ENCODE peak calls at places on chromosomes 11 and 22, in four cellular contexts. J is HCT116, E is MM.1S, O is GM23248. A is an unnamed sample.

GRCh38 chr11:82831364-82831763 is 68.9 kb downstream of the PRCP start:
- DNase-seq in J (no peak), E (no peak), O (no peak), A (no peak)

GRCh38 chr22:22397292-22397870 is 111.2 kb downstream of the ZNF280B start:
- DNase-seq in J (peak; percentile 24), E (no peak), O (peak; percentile 81), A (peak; percentile 21)

GRCh38 chr11:76797341-76798201 is 14.4 kb downstream of the TSKU start:
- DNase-seq in J (no peak), E (no peak), O (no peak), A (no peak)

GRCh38 chr11:74778581-74778980 is 29.9 kb downstream of the RNF169 start:
- DNase-seq in J (no peak), E (no peak), O (no peak), A (no peak)

GRCh38 chr11:1158681-1159525 is 1.1 kb downstream of the MUC5AC start:
- DNase-seq in J (no peak), E (no peak), O (no peak), A (no peak)

GRCh38 chr11:17714356-17714854 is 5.0 kb upstream of the MYOD1 start:
- DNase-seq in J (no peak), E (no peak), O (no peak), A (no peak)

GRCh38 chr11:74320538-74320937 is 9.1 kb upstream of the P4HA3 start:
- DNase-seq in J (no peak), E (no peak), O (peak; percentile 50), A (peak; percentile 14)

GRCh38 chr11:79007811-79008294 is 433.0 kb downstream of the TENM4 start:
- DNase-seq in J (no peak), E (no peak), O (no peak), A (no peak)

GRCh38 chr11:47003180-47003877 is 66.8 kb downstream of the CSTPP1 start:
- DNase-seq in J (no peak), E (no peak), O (peak; percentile 72), A (no peak)

GRCh38 chr11:9717040-9717357 is 53.1 kb downstream of the SWAP70 start:
- DNase-seq in J (no peak), E (no peak), O (no peak), A (no peak)

GRCh38 chr11:69867076-69868002 is 48.1 kb upstream of the FGF3 start:
- DNase-seq in J (no peak), E (no peak), O (peak; percentile 41), A (no peak)

GRCh38 chr11:18723991-18724390 is 2.0 kb downstream of the IGSF22 start:
- DNase-seq in J (no peak), E (no peak), O (no peak), A (no peak)

GRCh38 chr11:122317337-122317736 is 201.3 kb upstream of the BLID start:
- DNase-seq in J (no peak), E (no peak), O (peak; percentile 77), A (no peak)

GRCh38 chr22:35065796-35066218 is at the start of gene ISX:
- DNase-seq in J (no peak), E (no peak), O (no peak), A (no peak)

GRCh38 chr11:7020183-7020917 is at the start of the genes NLRP14 and ZNF214:
- DNase-seq in J (peak; percentile 75), E (peak; percentile 26), O (peak; percentile 97), A (peak; percentile 88)

GRCh38 chr11:14687456-14687855 is 43.9 kb downstream of the PDE3B start:
- DNase-seq in J (no peak), E (no peak), O (no peak), A (no peak)
- H4K20me1 ChIP-seq in J (no peaks in the 10 kb centered on the region), E (peaks cover 2% of the 10 kb centered on the region), O (no peaks in the 10 kb centered on the region), A (no peaks in the 10 kb centered on the region)

GRCh38 chr11:43905788-43906187 is 25.2 kb downstream of the ALKBH3 start:
- DNase-seq in J (no peak), E (no peak), O (peak; percentile 34), A (no peak)

GRCh38 chr11:43908191-43908590 is 27.6 kb downstream of the ALKBH3 start:
- DNase-seq in J (no peak), E (no peak), O (no peak), A (no peak)

GRCh38 chr11:43908683-43909082 is 28.1 kb downstream of the ALKBH3 start:
- DNase-seq in J (no peak), E (no peak), O (no peak), A (no peak)

GRCh38 chr11:43904737-43905515 is 24.3 kb downstream of the ALKBH3 start:
- DNase-seq in J (no peak), E (no peak), O (peak; percentile 70), A (peak; percentile 64)

GRCh38 chr11:43907028-43907966 is 26.7 kb downstream of the ALKBH3 start:
- DNase-seq in J (no peak), E (peak; percentile 48), O (no peak), A (peak; percentile 59)
- TF ChIP-seq EZH2 in J (no peak), E (no peak), O (no peak), A (no peak)

DNA sequence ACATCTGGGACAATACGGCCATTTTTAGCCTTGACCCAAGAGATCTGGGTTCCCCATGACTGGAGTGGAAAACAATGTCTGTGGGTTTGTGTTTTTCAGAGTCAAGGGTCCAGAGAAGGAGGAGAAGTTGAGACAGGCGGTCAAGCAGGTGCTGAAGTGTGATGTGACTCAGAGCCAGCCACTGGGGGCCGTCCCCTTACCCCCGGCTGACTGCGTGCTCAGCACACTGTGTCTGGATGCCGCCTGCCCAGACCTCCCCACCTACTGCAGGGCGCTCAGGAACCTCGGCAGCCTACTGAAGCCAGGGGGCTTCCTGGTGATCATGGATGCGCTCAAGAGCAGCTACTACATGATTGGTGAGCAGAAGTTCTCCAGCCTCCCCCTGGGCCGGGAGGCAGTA is 15.7 kb downstream of the NNMT start:
- DNase-seq in J (no peak), E (no peak), O (no peak), A (no peak)
- H3K4me1 ChIP-seq in J (no peaks in the 10 kb centered on the region), E (no peaks in the 10 kb centered on the region), O (peaks cover 60% of the 10 kb centered on the region), A (peaks cover 26% of the 10 kb centered on the region)

GRCh38 chr22:45863981-45864751 is 112.8 kb downstream of the WNT7B start:
- DNase-seq in J (peak; percentile 33), E (peak; percentile 45), O (peak; percentile 54), A (peak; percentile 24)
- H4K20me1 ChIP-seq in J (no peaks in the 10 kb centered on the region), E (no peaks in the 10 kb centered on the region), O (no peaks in the 10 kb centered on the region), A (peaks cover 5% of the 10 kb centered on the region)

GRCh38 chr22:41913040-41913719 is 1.7 kb downstream of the SHISA8 start:
- DNase-seq in J (no peak), E (no peak), O (no peak), A (no peak)

GRCh38 chr22:41914611-41915034 is 251 bp downstream of the SHISA8 start:
- DNase-seq in J (no peak), E (no peak), O (no peak), A (no peak)

GRCh38 chr22:41912338-41913039 is 2.4 kb downstream of the SHISA8 start:
- DNase-seq in J (no peak), E (no peak), O (no peak), A (no peak)

GRCh38 chr22:41915035-41915782 is at the start of gene SHISA8:
- DNase-seq in J (no peak), E (peak; percentile 42), O (peak; percentile 71), A (peak; percentile 32)

DNA sequence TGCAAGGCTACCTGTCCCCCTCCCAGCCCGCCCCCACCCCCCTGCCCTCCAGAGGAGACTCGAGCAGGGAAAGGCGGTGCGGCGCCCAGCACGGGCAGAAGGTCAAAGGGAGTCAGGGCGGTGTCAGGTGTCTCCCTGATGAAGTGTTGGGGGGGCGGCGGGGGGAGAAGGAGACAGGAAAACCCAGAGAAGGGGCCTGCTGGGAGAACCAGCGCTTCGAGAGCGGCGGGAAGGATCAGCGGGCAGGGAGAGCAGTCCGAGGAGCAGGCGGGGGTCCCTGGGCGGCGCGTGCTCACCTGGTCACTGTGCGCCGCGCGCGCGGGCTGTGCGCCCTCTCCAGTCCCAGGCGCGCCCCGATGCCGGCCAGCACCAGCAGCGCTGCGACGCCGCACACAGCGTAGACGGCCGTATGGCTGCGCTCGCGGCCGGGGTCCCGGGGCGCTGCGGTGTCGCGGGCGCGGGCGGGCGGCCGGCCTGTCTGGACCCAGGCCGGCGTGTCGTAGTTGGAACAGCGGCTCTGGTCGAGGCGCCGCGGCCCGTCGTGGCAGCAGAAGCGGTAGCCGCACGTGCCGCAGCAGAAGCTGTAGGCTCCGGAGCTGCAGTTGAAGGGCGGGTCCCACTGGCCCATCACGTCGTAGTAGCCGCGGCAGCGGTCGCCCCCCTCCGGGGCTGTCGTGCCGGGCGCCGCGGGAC is 886 bp downstream of the SHISA8 start:
- DNase-seq in J (no peak), E (no peak), O (peak; percentile 18), A (no peak)
- TF ChIP-seq EZH2 in J (no peak), E (no peak), O (peak; percentile 8), A (no peak)

DNA sequence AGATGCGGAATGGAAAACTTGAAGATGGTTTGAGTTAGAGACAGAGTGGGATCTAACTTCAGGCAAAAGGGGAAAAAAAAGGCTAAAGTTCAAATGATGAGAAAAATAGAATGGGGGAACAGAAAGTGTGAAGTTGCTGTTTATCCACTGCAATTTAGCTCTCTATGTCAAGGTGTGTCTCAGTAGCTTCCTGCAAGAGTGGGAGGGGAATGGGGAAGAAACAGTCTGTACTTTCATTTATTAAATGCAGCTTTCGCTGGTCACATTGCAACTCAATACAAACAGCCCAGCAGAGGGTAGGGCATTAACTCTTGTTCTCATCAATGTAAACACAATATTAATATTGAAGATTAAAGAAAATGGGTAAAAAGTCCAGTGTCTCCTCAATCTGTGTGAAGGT is 214.7 kb upstream of the SYN3 start:
- DNase-seq in J (no peak), E (no peak), O (no peak), A (no peak)
- H3K4me1 ChIP-seq in J (no peaks in the 10 kb centered on the region), E (peaks cover 8% of the 10 kb centered on the region), O (no peaks in the 10 kb centered on the region), A (no peaks in the 10 kb centered on the region)

A was measured in mammary epithelial cell.